ENCODE peak calls at places on chromosomes 12 and 14, in nine cellular contexts. One of them, this sample, is unnamed.

GRCh38 chr14:74462993-74463392 is 30.1 kb downstream of the NPC2 start:
- DNase-seq in fibroblast of mammary gland: no peak
- DNase-seq in MM.1S: no peak
- DNase-seq in stimulated activated CD8-positive, alpha-beta memory T cell treated with anti-CD3 and anti-CD28 coated beads, Interleukin-15, amount 100 ng/mL, for 1 hour: no peak
- DNase-seq in pancreas: no peak
- DNase-seq in NCI-H1092: no peak
- DNase-seq in GM12891: no peak
- DNase-seq in A549: no peak
- DNase-seq in cardiac fibroblast: no peak
- DNase-seq in this sample: no peak

GRCh38 chr14:73461478-73462077 is 3.2 kb upstream of the NUMB start:
- DNase-seq in fibroblast of mammary gland: no peak
- DNase-seq in MM.1S: no peak
- DNase-seq in stimulated activated CD8-positive, alpha-beta memory T cell treated with anti-CD3 and anti-CD28 coated beads, Interleukin-15, amount 100 ng/mL, for 1 hour: no peak
- DNase-seq in pancreas: no peak
- DNase-seq in NCI-H1092: no peak
- DNase-seq in GM12891: no peak
- DNase-seq in A549: no peak
- DNase-seq in cardiac fibroblast: no peak
- DNase-seq in this sample: no peak

GRCh38 chr14:63203618-63204406 is 431 bp upstream of the RHOJ start:
- DNase-seq in fibroblast of mammary gland: peak; percentile 88
- DNase-seq in MM.1S: no peak
- DNase-seq in stimulated activated CD8-positive, alpha-beta memory T cell treated with anti-CD3 and anti-CD28 coated beads, Interleukin-15, amount 100 ng/mL, for 1 hour: no peak
- DNase-seq in pancreas: peak; percentile 55
- DNase-seq in NCI-H1092: peak; percentile 91
- DNase-seq in GM12891: no peak
- DNase-seq in A549: peak; percentile 37
- DNase-seq in cardiac fibroblast: peak; percentile 96
- DNase-seq in this sample: no peak

GRCh38 chr14:50000215-50001145 is 107.6 kb downstream of the ARF6 start:
- DNase-seq in fibroblast of mammary gland: peak; percentile 94
- DNase-seq in MM.1S: peak; percentile 73
- DNase-seq in stimulated activated CD8-positive, alpha-beta memory T cell treated with anti-CD3 and anti-CD28 coated beads, Interleukin-15, amount 100 ng/mL, for 1 hour: peak; percentile 62
- DNase-seq in pancreas: peak; percentile 43
- DNase-seq in NCI-H1092: no peak
- DNase-seq in GM12891: no peak
- DNase-seq in A549: peak; percentile 50
- DNase-seq in cardiac fibroblast: peak; percentile 90
- DNase-seq in this sample: peak; percentile 80

GRCh38 chr14:50225974-50226297 is 5.4 kb downstream of the SOS2 start:
- DNase-seq in fibroblast of mammary gland: no peak
- DNase-seq in MM.1S: no peak
- DNase-seq in stimulated activated CD8-positive, alpha-beta memory T cell treated with anti-CD3 and anti-CD28 coated beads, Interleukin-15, amount 100 ng/mL, for 1 hour: no peak
- DNase-seq in pancreas: no peak
- DNase-seq in NCI-H1092: no peak
- DNase-seq in GM12891: no peak
- DNase-seq in A549: no peak
- DNase-seq in cardiac fibroblast: no peak
- DNase-seq in this sample: no peak

GRCh38 chr14:32457213-32457920 is 128.3 kb downstream of the AKAP6 start:
- DNase-seq in fibroblast of mammary gland: peak; percentile 33
- DNase-seq in MM.1S: no peak
- DNase-seq in stimulated activated CD8-positive, alpha-beta memory T cell treated with anti-CD3 and anti-CD28 coated beads, Interleukin-15, amount 100 ng/mL, for 1 hour: no peak
- DNase-seq in pancreas: no peak
- DNase-seq in NCI-H1092: no peak
- DNase-seq in GM12891: no peak
- DNase-seq in A549: no peak
- DNase-seq in cardiac fibroblast: peak; percentile 63
- DNase-seq in this sample: no peak

GRCh38 chr12:131055093-131055465 is 101.4 kb downstream of the ADGRD1 start:
- DNase-seq in fibroblast of mammary gland: no peak
- DNase-seq in MM.1S: no peak
- DNase-seq in stimulated activated CD8-positive, alpha-beta memory T cell treated with anti-CD3 and anti-CD28 coated beads, Interleukin-15, amount 100 ng/mL, for 1 hour: no peak
- DNase-seq in pancreas: no peak
- DNase-seq in NCI-H1092: no peak
- DNase-seq in GM12891: no peak
- DNase-seq in A549: no peak
- DNase-seq in cardiac fibroblast: no peak
- DNase-seq in this sample: no peak

GRCh38 chr12:108457006-108457733 is 57.9 kb upstream of the FICD start:
- DNase-seq in fibroblast of mammary gland: peak; percentile 57
- DNase-seq in MM.1S: peak; percentile 65
- DNase-seq in stimulated activated CD8-positive, alpha-beta memory T cell treated with anti-CD3 and anti-CD28 coated beads, Interleukin-15, amount 100 ng/mL, for 1 hour: no peak
- DNase-seq in pancreas: no peak
- DNase-seq in NCI-H1092: peak; percentile 5
- DNase-seq in GM12891: peak; percentile 46
- DNase-seq in A549: peak; percentile 68
- DNase-seq in cardiac fibroblast: peak; percentile 60
- DNase-seq in this sample: no peak

GRCh38 chr12:7832059-7832696 is 40.5 kb downstream of the SLC2A14 start:
- DNase-seq in fibroblast of mammary gland: peak; percentile 72
- DNase-seq in MM.1S: peak; percentile 35
- DNase-seq in stimulated activated CD8-positive, alpha-beta memory T cell treated with anti-CD3 and anti-CD28 coated beads, Interleukin-15, amount 100 ng/mL, for 1 hour: no peak
- DNase-seq in pancreas: peak; percentile 17
- DNase-seq in NCI-H1092: no peak
- DNase-seq in GM12891: peak; percentile 24
- DNase-seq in A549: peak; percentile 69
- DNase-seq in cardiac fibroblast: peak; percentile 78
- DNase-seq in this sample: no peak

GRCh38 chr14:72631401-72631800 is 262.5 kb downstream of the DPF3 start:
- DNase-seq in fibroblast of mammary gland: no peak
- DNase-seq in MM.1S: no peak
- DNase-seq in stimulated activated CD8-positive, alpha-beta memory T cell treated with anti-CD3 and anti-CD28 coated beads, Interleukin-15, amount 100 ng/mL, for 1 hour: no peak
- DNase-seq in pancreas: no peak
- DNase-seq in NCI-H1092: no peak
- DNase-seq in GM12891: no peak
- DNase-seq in A549: no peak
- DNase-seq in cardiac fibroblast: no peak
- DNase-seq in this sample: no peak

GRCh38 chr12:6582196-6582595 is 14.1 kb upstream of the NOP2 start:
- DNase-seq in fibroblast of mammary gland: no peak
- DNase-seq in MM.1S: no peak
- DNase-seq in stimulated activated CD8-positive, alpha-beta memory T cell treated with anti-CD3 and anti-CD28 coated beads, Interleukin-15, amount 100 ng/mL, for 1 hour: no peak
- DNase-seq in pancreas: no peak
- DNase-seq in NCI-H1092: no peak
- DNase-seq in GM12891: no peak
- DNase-seq in A549: peak; percentile 25
- DNase-seq in cardiac fibroblast: no peak
- DNase-seq in this sample: no peak

GRCh38 chr12:128111951-128112350 is 155.0 kb upstream of the TMEM132C start:
- DNase-seq in fibroblast of mammary gland: no peak
- DNase-seq in MM.1S: no peak
- DNase-seq in stimulated activated CD8-positive, alpha-beta memory T cell treated with anti-CD3 and anti-CD28 coated beads, Interleukin-15, amount 100 ng/mL, for 1 hour: no peak
- DNase-seq in pancreas: no peak
- DNase-seq in NCI-H1092: no peak
- DNase-seq in GM12891: no peak
- DNase-seq in A549: no peak
- DNase-seq in cardiac fibroblast: no peak
- DNase-seq in this sample: no peak

GRCh38 chr12:48861111-48861510 is 4.6 kb downstream of the RND1 start:
- DNase-seq in fibroblast of mammary gland: peak; percentile 14
- DNase-seq in MM.1S: no peak
- DNase-seq in stimulated activated CD8-positive, alpha-beta memory T cell treated with anti-CD3 and anti-CD28 coated beads, Interleukin-15, amount 100 ng/mL, for 1 hour: no peak
- DNase-seq in pancreas: no peak
- DNase-seq in NCI-H1092: no peak
- DNase-seq in GM12891: no peak
- DNase-seq in A549: no peak
- DNase-seq in cardiac fibroblast: no peak
- DNase-seq in this sample: no peak

GRCh38 chr14:79608426-79608825 is 602.9 kb downstream of the DIO2 start:
- DNase-seq in fibroblast of mammary gland: no peak
- DNase-seq in MM.1S: no peak
- DNase-seq in stimulated activated CD8-positive, alpha-beta memory T cell treated with anti-CD3 and anti-CD28 coated beads, Interleukin-15, amount 100 ng/mL, for 1 hour: no peak
- DNase-seq in pancreas: no peak
- DNase-seq in NCI-H1092: no peak
- DNase-seq in GM12891: no peak
- DNase-seq in A549: no peak
- DNase-seq in cardiac fibroblast: no peak
- DNase-seq in this sample: no peak

This sample was measured in stimulated activated CD4-positive, alpha-beta T cell treated with anti-CD3 and anti-CD28 coated beads, TNF-alpha, amount 100 ng/mL, for 24 hours.